ENCODE peak calls at places on chromosomes 1 and 21, in ten cellular contexts. G, U, N, W, P, H, A, O, Q and Z are unnamed samples.

GRCh38 chr1:205777994-205778393 is 2.7 kb upstream of the RAB29 start:
- DNase-seq in P (no peak), U (no peak), A (no peak), H (no peak), N (no peak), O (no peak), G (no peak), Q (no peak), W (no peak), Z (no peak)

GRCh38 chr1:37477946-37478345 is 3.6 kb downstream of the ZC3H12A start:
- DNase-seq in A (no peak), P (no peak), H (peak; percentile 68), U (peak; percentile 74), N (no peak), W (no peak), G (peak; percentile 21), Q (no peak), O (no peak), Z (no peak)

GRCh38 chr1:212752934-212753497 is 38.6 kb downstream of the NSL1 start:
- DNase-seq in Q (no peak), O (no peak), N (no peak), H (no peak), G (no peak), P (no peak), A (no peak), W (no peak), U (no peak), Z (no peak)

GRCh38 chr1:181647314-181648035 is 164.2 kb downstream of the CACNA1E start:
- DNase-seq in P (no peak), A (no peak), G (no peak), O (no peak), U (no peak), Q (no peak), H (peak; percentile 69), W (no peak), N (peak; percentile 29), Z (no peak)

GRCh38 chr1:83545450-83545849 is 453.5 kb downstream of the TTLL7 start:
- DNase-seq in H (no peak), U (no peak), P (no peak), A (no peak), G (no peak), Q (no peak), O (no peak), N (no peak), W (no peak), Z (no peak)

GRCh38 chr1:245810181-245810727 is 655.5 kb downstream of the KIF26B start:
- DNase-seq in N (no peak), H (no peak), W (no peak), Q (peak; percentile 40), O (no peak), U (no peak), A (no peak), G (no peak), P (no peak), Z (peak; percentile 62)

GRCh38 chr1:1917995-1918900 is 831 bp downstream of the TMEM52 start:
- DNase-seq in H (peak; percentile 69), G (peak; percentile 35), U (peak; percentile 89), Q (no peak), W (no peak), O (no peak), N (no peak), P (peak; percentile 66), A (no peak), Z (no peak)

GRCh38 chr1:164561461-164561860 is 2.5 kb downstream of the PBX1 start:
- DNase-seq in O (no peak), P (no peak), H (no peak), Q (no peak), G (no peak), A (no peak), W (no peak), U (no peak), N (no peak), Z (no peak)

GRCh38 chr1:156615946-156616345 is 3.3 kb upstream of the HAPLN2 start:
- DNase-seq in H (no peak), U (peak; percentile 74), A (no peak), G (no peak), O (no peak), N (no peak), Q (no peak), P (no peak), W (no peak), Z (no peak)

GRCh38 chr1:184604152-184604900 is 150.3 kb downstream of the EDEM3 start:
- DNase-seq in N (no peak), W (no peak), G (no peak), A (no peak), O (no peak), H (no peak), Q (no peak), P (no peak), U (no peak), Z (no peak)

GRCh38 chr1:233598891-233599541 is 14.9 kb upstream of the KCNK1 start:
- DNase-seq in G (no peak), N (peak; percentile 51), A (no peak), O (no peak), U (no peak), Q (no peak), H (no peak), W (no peak), P (no peak), Z (no peak)

GRCh38 chr1:55472784-55473183 is 257.6 kb upstream of the USP24 start:
- DNase-seq in U (peak; percentile 67), W (no peak), A (no peak), H (no peak), P (no peak), N (peak; percentile 50), G (no peak), Q (no peak), O (no peak), Z (no peak)

GRCh38 chr21:46161800-46162592 is 6.6 kb upstream of the FTCD start:
- DNase-seq in G (no peak), A (no peak), Q (peak; percentile 66), O (no peak), W (no peak), U (peak; percentile 69), P (peak; percentile 61), N (no peak), H (peak; percentile 38), Z (peak; percentile 83)

GRCh38 chr1:150530491-150531159 is 15.1 kb downstream of the FALEC start:
- DNase-seq in U (no peak), O (no peak), N (no peak), G (no peak), W (no peak), H (no peak), P (no peak), A (no peak), Q (no peak), Z (no peak)

GRCh38 chr21:32425628-32426027 is 13.1 kb downstream of the EVA1C start:
- DNase-seq in W (no peak), A (no peak), H (no peak), U (no peak), O (no peak), G (no peak), P (no peak), Q (no peak), N (no peak), Z (no peak)
- TF ChIP-seq CTCF in W (no peak), A (no peak), H (no peak), U (no peak), O (no peak), G (no peak), P (no peak), Q (no peak), N (no peak), Z (no peak)

DNA sequence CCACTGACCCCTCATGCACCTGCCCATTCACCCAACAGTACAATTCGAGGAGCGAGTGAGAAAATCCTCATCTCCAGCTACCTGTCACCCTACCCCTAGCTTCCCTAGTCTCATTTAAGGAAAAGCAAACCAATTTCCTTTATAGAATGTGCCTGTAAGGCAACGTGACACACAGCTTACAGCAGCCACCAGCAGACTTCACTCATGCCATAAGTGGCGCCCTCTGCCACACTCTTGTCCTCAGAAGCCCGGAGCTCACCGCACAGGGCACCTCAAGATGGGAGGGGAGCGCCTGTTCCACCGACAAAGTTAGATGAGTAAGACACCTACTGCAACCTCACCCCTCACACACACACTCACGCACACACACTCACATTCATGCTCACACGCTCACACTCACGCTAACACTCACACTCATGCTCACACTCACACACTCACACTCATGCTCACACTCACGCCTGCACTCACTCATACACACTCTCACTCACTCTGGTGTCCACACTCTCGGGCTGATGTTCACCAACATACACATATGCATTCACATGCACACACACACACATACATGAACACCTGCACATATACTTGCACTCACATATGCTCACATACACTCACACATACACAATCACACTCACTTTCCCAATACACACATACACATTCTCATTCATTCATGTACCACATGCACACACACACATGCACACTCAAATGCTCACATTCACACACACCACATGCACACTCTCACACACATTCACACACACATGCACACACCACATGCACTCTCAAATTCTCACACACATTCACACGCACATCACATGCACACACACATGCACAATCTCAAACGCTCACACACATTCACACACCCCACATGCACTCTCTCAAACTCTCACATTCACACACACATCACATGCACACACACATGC is 170.7 kb downstream of the PSMG1 start:
- DNase-seq in A (no peak), G (no peak), W (no peak), P (no peak), Q (no peak), N (no peak), U (peak; percentile 44), H (peak; percentile 37), O (no peak), Z (no peak)
- TF ChIP-seq CTCF in A (no peak), G (no peak), W (no peak), P (no peak), Q (no peak), N (no peak), U (no peak), H (no peak), O (no peak), Z (no peak)

GRCh38 chr1:154352581-154353459 is 27.5 kb downstream of the ATP8B2 start:
- DNase-seq in H (peak; percentile 85), P (peak; percentile 61), U (peak; percentile 91), W (peak; percentile 53), O (peak; percentile 37), A (no peak), Q (peak; percentile 80), N (peak; percentile 39), G (peak; percentile 30), Z (peak; percentile 89)
- TF ChIP-seq CTCF in H (no peak), P (no peak), U (no peak), W (no peak), O (peak; percentile 16), A (peak; percentile 8), Q (no peak), N (no peak), G (no peak), Z (peak; percentile 31)

GRCh38 chr21:31941694-31942093 is 68.9 kb downstream of the HUNK start:
- DNase-seq in Q (no peak), U (no peak), N (no peak), W (no peak), A (no peak), P (no peak), H (no peak), G (no peak), O (no peak), Z (no peak)
- TF ChIP-seq CTCF in Q (no peak), U (no peak), N (no peak), W (no peak), A (no peak), P (no peak), H (no peak), G (no peak), O (no peak), Z (no peak)